ENCODE peak calls at places on chromosomes 7 and 10, in eight cellular contexts. One of them, this sample, is unnamed.

GRCh38 chr7:45239486-45239885 is 81.9 kb downstream of the RAMP3 start:
- DNase-seq in T-helper 9 cell: no peak
- DNase-seq in ureter: no peak
- DNase-seq in AG09319: peak
- DNase-seq in RWPE1: peak
- DNase-seq in stimulated activated CD8-positive, alpha-beta memory T cell treated with anti-CD3 and anti-CD28 coated beads, Interleukin-7, amount 100 ng/mL, for 24 hours: no peak
- DNase-seq in heart left ventricle: no peak
- DNase-seq in NCI-H2029: no peak
- DNase-seq in this sample: peak

GRCh38 chr7:91239171-91239604 is 25.0 kb upstream of the FZD1 start:
- DNase-seq in ureter: no peak
- DNase-seq in heart left ventricle: no peak
- DNase-seq in stimulated activated CD8-positive, alpha-beta memory T cell treated with anti-CD3 and anti-CD28 coated beads, Interleukin-7, amount 100 ng/mL, for 24 hours: no peak
- DNase-seq in AG09319: no peak
- DNase-seq in RWPE1: no peak
- DNase-seq in NCI-H2029: no peak
- DNase-seq in T-helper 9 cell: no peak
- DNase-seq in this sample: peak

GRCh38 chr7:51949726-51950644 is 633.4 kb upstream of the COBL start:
- DNase-seq in AG09319: no peak
- DNase-seq in RWPE1: no peak
- DNase-seq in stimulated activated CD8-positive, alpha-beta memory T cell treated with anti-CD3 and anti-CD28 coated beads, Interleukin-7, amount 100 ng/mL, for 24 hours: no peak
- DNase-seq in ureter: no peak
- DNase-seq in T-helper 9 cell: no peak
- DNase-seq in NCI-H2029: no peak
- DNase-seq in heart left ventricle: no peak
- DNase-seq in this sample: no peak

GRCh38 chr7:139820089-139820488 is 9.0 kb upstream of the TBXAS1 start:
- DNase-seq in stimulated activated CD8-positive, alpha-beta memory T cell treated with anti-CD3 and anti-CD28 coated beads, Interleukin-7, amount 100 ng/mL, for 24 hours: no peak
- DNase-seq in AG09319: no peak
- DNase-seq in RWPE1: peak
- DNase-seq in heart left ventricle: no peak
- DNase-seq in ureter: no peak
- DNase-seq in NCI-H2029: no peak
- DNase-seq in T-helper 9 cell: no peak
- DNase-seq in this sample: peak

GRCh38 chr7:25613912-25614311 is 385.6 kb upstream of the NPVF start:
- DNase-seq in heart left ventricle: no peak
- DNase-seq in ureter: no peak
- DNase-seq in stimulated activated CD8-positive, alpha-beta memory T cell treated with anti-CD3 and anti-CD28 coated beads, Interleukin-7, amount 100 ng/mL, for 24 hours: no peak
- DNase-seq in T-helper 9 cell: no peak
- DNase-seq in AG09319: no peak
- DNase-seq in RWPE1: no peak
- DNase-seq in NCI-H2029: no peak
- DNase-seq in this sample: no peak

GRCh38 chr10:31622993-31623392 is 304.0 kb downstream of the ZEB1 start:
- DNase-seq in T-helper 9 cell: no peak
- DNase-seq in NCI-H2029: no peak
- DNase-seq in heart left ventricle: no peak
- DNase-seq in AG09319: peak
- DNase-seq in RWPE1: no peak
- DNase-seq in ureter: no peak
- DNase-seq in stimulated activated CD8-positive, alpha-beta memory T cell treated with anti-CD3 and anti-CD28 coated beads, Interleukin-7, amount 100 ng/mL, for 24 hours: no peak
- DNase-seq in this sample: no peak

GRCh38 chr7:140384894-140385650 is 13.3 kb downstream of the SLC37A3 start:
- DNase-seq in stimulated activated CD8-positive, alpha-beta memory T cell treated with anti-CD3 and anti-CD28 coated beads, Interleukin-7, amount 100 ng/mL, for 24 hours: no peak
- DNase-seq in ureter: no peak
- DNase-seq in NCI-H2029: no peak
- DNase-seq in AG09319: no peak
- DNase-seq in RWPE1: no peak
- DNase-seq in T-helper 9 cell: no peak
- DNase-seq in heart left ventricle: no peak
- DNase-seq in this sample: peak

GRCh38 chr10:62183857-62184805 is 84.5 kb downstream of the RTKN2 start:
- DNase-seq in stimulated activated CD8-positive, alpha-beta memory T cell treated with anti-CD3 and anti-CD28 coated beads, Interleukin-7, amount 100 ng/mL, for 24 hours: no peak
- DNase-seq in RWPE1: no peak
- DNase-seq in ureter: no peak
- DNase-seq in heart left ventricle: no peak
- DNase-seq in NCI-H2029: peak
- DNase-seq in T-helper 9 cell: no peak
- DNase-seq in AG09319: no peak
- DNase-seq in this sample: peak

GRCh38 chr7:158362912-158363905 is 224.4 kb downstream of the PTPRN2 start:
- DNase-seq in RWPE1: no peak
- DNase-seq in NCI-H2029: no peak
- DNase-seq in AG09319: no peak
- DNase-seq in T-helper 9 cell: no peak
- DNase-seq in ureter: no peak
- DNase-seq in heart left ventricle: no peak
- DNase-seq in stimulated activated CD8-positive, alpha-beta memory T cell treated with anti-CD3 and anti-CD28 coated beads, Interleukin-7, amount 100 ng/mL, for 24 hours: no peak
- DNase-seq in this sample: no peak

GRCh38 chr10:130770018-130770630 is 541.4 kb downstream of the TCERG1L start:
- DNase-seq in heart left ventricle: no peak
- DNase-seq in T-helper 9 cell: no peak
- DNase-seq in RWPE1: no peak
- DNase-seq in AG09319: no peak
- DNase-seq in ureter: no peak
- DNase-seq in stimulated activated CD8-positive, alpha-beta memory T cell treated with anti-CD3 and anti-CD28 coated beads, Interleukin-7, amount 100 ng/mL, for 24 hours: no peak
- DNase-seq in NCI-H2029: no peak
- DNase-seq in this sample: no peak

GRCh38 chr10:35219906-35220890 is 93.6 kb downstream of the CREM start:
- DNase-seq in heart left ventricle: no peak
- DNase-seq in T-helper 9 cell: no peak
- DNase-seq in RWPE1: no peak
- DNase-seq in AG09319: no peak
- DNase-seq in stimulated activated CD8-positive, alpha-beta memory T cell treated with anti-CD3 and anti-CD28 coated beads, Interleukin-7, amount 100 ng/mL, for 24 hours: no peak
- DNase-seq in ureter: no peak
- DNase-seq in NCI-H2029: no peak
- DNase-seq in this sample: no peak

GRCh38 chr10:6202098-6202683 is 541 bp upstream of the PFKFB3 start:
- DNase-seq in heart left ventricle: no peak
- DNase-seq in RWPE1: no peak
- DNase-seq in AG09319: no peak
- DNase-seq in NCI-H2029: no peak
- DNase-seq in stimulated activated CD8-positive, alpha-beta memory T cell treated with anti-CD3 and anti-CD28 coated beads, Interleukin-7, amount 100 ng/mL, for 24 hours: no peak
- DNase-seq in T-helper 9 cell: no peak
- DNase-seq in ureter: no peak
- DNase-seq in this sample: no peak

GRCh38 chr7:29865526-29865925 is 59.2 kb downstream of the WIPF3 start:
- DNase-seq in AG09319: peak
- DNase-seq in heart left ventricle: peak
- DNase-seq in NCI-H2029: no peak
- DNase-seq in RWPE1: peak
- DNase-seq in T-helper 9 cell: no peak
- DNase-seq in ureter: no peak
- DNase-seq in stimulated activated CD8-positive, alpha-beta memory T cell treated with anti-CD3 and anti-CD28 coated beads, Interleukin-7, amount 100 ng/mL, for 24 hours: no peak
- DNase-seq in this sample: peak

GRCh38 chr7:20323587-20323986 is 7.1 kb upstream of the ITGB8 start:
- DNase-seq in ureter: no peak
- DNase-seq in stimulated activated CD8-positive, alpha-beta memory T cell treated with anti-CD3 and anti-CD28 coated beads, Interleukin-7, amount 100 ng/mL, for 24 hours: no peak
- DNase-seq in T-helper 9 cell: no peak
- DNase-seq in heart left ventricle: no peak
- DNase-seq in NCI-H2029: no peak
- DNase-seq in AG09319: no peak
- DNase-seq in RWPE1: no peak
- DNase-seq in this sample: no peak

GRCh38 chr10:14653271-14654161 is 121.2 kb downstream of the FAM107B start:
- DNase-seq in ureter: no peak
- DNase-seq in T-helper 9 cell: no peak
- DNase-seq in RWPE1: peak
- DNase-seq in NCI-H2029: no peak
- DNase-seq in stimulated activated CD8-positive, alpha-beta memory T cell treated with anti-CD3 and anti-CD28 coated beads, Interleukin-7, amount 100 ng/mL, for 24 hours: no peak
- DNase-seq in heart left ventricle: no peak
- DNase-seq in AG09319: peak
- DNase-seq in this sample: peak

GRCh38 chr7:151889406-151890354 is 12.8 kb upstream of the PRKAG2 start:
- DNase-seq in T-helper 9 cell: no peak
- DNase-seq in stimulated activated CD8-positive, alpha-beta memory T cell treated with anti-CD3 and anti-CD28 coated beads, Interleukin-7, amount 100 ng/mL, for 24 hours: no peak
- DNase-seq in heart left ventricle: no peak
- DNase-seq in NCI-H2029: no peak
- DNase-seq in RWPE1: no peak
- DNase-seq in ureter: no peak
- DNase-seq in AG09319: no peak
- DNase-seq in this sample: no peak

GRCh38 chr10:76946268-76946667 is 691.3 kb downstream of the KCNMA1 start:
- DNase-seq in T-helper 9 cell: no peak
- DNase-seq in AG09319: no peak
- DNase-seq in NCI-H2029: no peak
- DNase-seq in RWPE1: no peak
- DNase-seq in heart left ventricle: no peak
- DNase-seq in stimulated activated CD8-positive, alpha-beta memory T cell treated with anti-CD3 and anti-CD28 coated beads, Interleukin-7, amount 100 ng/mL, for 24 hours: no peak
- DNase-seq in ureter: no peak
- DNase-seq in this sample: peak

GRCh38 chr10:7913122-7913872 is 95.0 kb downstream of the TAF3 start:
- DNase-seq in T-helper 9 cell: no peak
- DNase-seq in heart left ventricle: no peak
- DNase-seq in ureter: no peak
- DNase-seq in NCI-H2029: no peak
- DNase-seq in RWPE1: no peak
- DNase-seq in stimulated activated CD8-positive, alpha-beta memory T cell treated with anti-CD3 and anti-CD28 coated beads, Interleukin-7, amount 100 ng/mL, for 24 hours: no peak
- DNase-seq in AG09319: no peak
- DNase-seq in this sample: no peak

GRCh38 chr10:32377458-32378370 is 30.8 kb upstream of the EPC1 start:
- DNase-seq in NCI-H2029: no peak
- DNase-seq in stimulated activated CD8-positive, alpha-beta memory T cell treated with anti-CD3 and anti-CD28 coated beads, Interleukin-7, amount 100 ng/mL, for 24 hours: no peak
- DNase-seq in heart left ventricle: no peak
- DNase-seq in T-helper 9 cell: no peak
- DNase-seq in RWPE1: peak
- DNase-seq in ureter: no peak
- DNase-seq in AG09319: no peak
- DNase-seq in this sample: peak

GRCh38 chr10:12022580-12023257 is 19.9 kb downstream of the UPF2 start:
- DNase-seq in AG09319: no peak
- DNase-seq in RWPE1: no peak
- DNase-seq in T-helper 9 cell: no peak
- DNase-seq in NCI-H2029: no peak
- DNase-seq in ureter: no peak
- DNase-seq in heart left ventricle: no peak
- DNase-seq in stimulated activated CD8-positive, alpha-beta memory T cell treated with anti-CD3 and anti-CD28 coated beads, Interleukin-7, amount 100 ng/mL, for 24 hours: no peak
- DNase-seq in this sample: no peak

GRCh38 chr7:97959046-97959445 is 30.9 kb downstream of the OCM2 start:
- DNase-seq in heart left ventricle: no peak
- DNase-seq in T-helper 9 cell: no peak
- DNase-seq in NCI-H2029: no peak
- DNase-seq in RWPE1: no peak
- DNase-seq in AG09319: no peak
- DNase-seq in stimulated activated CD8-positive, alpha-beta memory T cell treated with anti-CD3 and anti-CD28 coated beads, Interleukin-7, amount 100 ng/mL, for 24 hours: no peak
- DNase-seq in ureter: no peak
- DNase-seq in this sample: no peak

GRCh38 chr10:129832582-129833249 is 131.4 kb downstream of the EBF3 start:
- DNase-seq in ureter: no peak
- DNase-seq in NCI-H2029: no peak
- DNase-seq in RWPE1: no peak
- DNase-seq in T-helper 9 cell: no peak
- DNase-seq in AG09319: no peak
- DNase-seq in heart left ventricle: no peak
- DNase-seq in stimulated activated CD8-positive, alpha-beta memory T cell treated with anti-CD3 and anti-CD28 coated beads, Interleukin-7, amount 100 ng/mL, for 24 hours: no peak
- DNase-seq in this sample: no peak

GRCh38 chr7:6640246-6640721 is 3.2 kb downstream of the ZNF316 start:
- DNase-seq in T-helper 9 cell: no peak
- DNase-seq in RWPE1: no peak
- DNase-seq in AG09319: no peak
- DNase-seq in stimulated activated CD8-positive, alpha-beta memory T cell treated with anti-CD3 and anti-CD28 coated beads, Interleukin-7, amount 100 ng/mL, for 24 hours: no peak
- DNase-seq in heart left ventricle: no peak
- DNase-seq in NCI-H2029: no peak
- DNase-seq in ureter: no peak
- DNase-seq in this sample: peak

GRCh38 chr10:119441151-119441821 is 101.2 kb downstream of the RGS10 start:
- DNase-seq in AG09319: peak
- DNase-seq in ureter: no peak
- DNase-seq in NCI-H2029: no peak
- DNase-seq in T-helper 9 cell: no peak
- DNase-seq in stimulated activated CD8-positive, alpha-beta memory T cell treated with anti-CD3 and anti-CD28 coated beads, Interleukin-7, amount 100 ng/mL, for 24 hours: no peak
- DNase-seq in RWPE1: no peak
- DNase-seq in heart left ventricle: peak
- DNase-seq in this sample: no peak

GRCh38 chr10:132676193-132676891 is 109.6 kb downstream of the NKX6-2 start:
- DNase-seq in NCI-H2029: no peak
- DNase-seq in T-helper 9 cell: no peak
- DNase-seq in heart left ventricle: peak
- DNase-seq in ureter: no peak
- DNase-seq in AG09319: no peak
- DNase-seq in RWPE1: no peak
- DNase-seq in stimulated activated CD8-positive, alpha-beta memory T cell treated with anti-CD3 and anti-CD28 coated beads, Interleukin-7, amount 100 ng/mL, for 24 hours: no peak
- DNase-seq in this sample: no peak

GRCh38 chr10:22334414-22335203 is 10.7 kb upstream of the SPAG6 start:
- DNase-seq in NCI-H2029: no peak
- DNase-seq in heart left ventricle: no peak
- DNase-seq in AG09319: no peak
- DNase-seq in stimulated activated CD8-positive, alpha-beta memory T cell treated with anti-CD3 and anti-CD28 coated beads, Interleukin-7, amount 100 ng/mL, for 24 hours: no peak
- DNase-seq in T-helper 9 cell: no peak
- DNase-seq in ureter: no peak
- DNase-seq in RWPE1: no peak
- DNase-seq in this sample: no peak

GRCh38 chr7:50302486-50303081 is 1.9 kb upstream of the IKZF1 start:
- DNase-seq in ureter: no peak
- DNase-seq in stimulated activated CD8-positive, alpha-beta memory T cell treated with anti-CD3 and anti-CD28 coated beads, Interleukin-7, amount 100 ng/mL, for 24 hours: no peak
- DNase-seq in T-helper 9 cell: no peak
- DNase-seq in NCI-H2029: no peak
- DNase-seq in heart left ventricle: no peak
- DNase-seq in RWPE1: no peak
- DNase-seq in AG09319: no peak
- DNase-seq in this sample: no peak

GRCh38 chr10:121579656-121580055 is 18.6 kb downstream of the FGFR2 start:
- DNase-seq in T-helper 9 cell: no peak
- DNase-seq in stimulated activated CD8-positive, alpha-beta memory T cell treated with anti-CD3 and anti-CD28 coated beads, Interleukin-7, amount 100 ng/mL, for 24 hours: no peak
- DNase-seq in NCI-H2029: no peak
- DNase-seq in heart left ventricle: no peak
- DNase-seq in AG09319: no peak
- DNase-seq in ureter: no peak
- DNase-seq in RWPE1: peak
- DNase-seq in this sample: peak

GRCh38 chr10:22554481-22555182 is 159.7 kb downstream of the PIP4K2A start:
- DNase-seq in NCI-H2029: peak
- DNase-seq in RWPE1: no peak
- DNase-seq in ureter: peak
- DNase-seq in heart left ventricle: peak
- DNase-seq in AG09319: no peak
- DNase-seq in stimulated activated CD8-positive, alpha-beta memory T cell treated with anti-CD3 and anti-CD28 coated beads, Interleukin-7, amount 100 ng/mL, for 24 hours: no peak
- DNase-seq in T-helper 9 cell: no peak
- DNase-seq in this sample: peak

GRCh38 chr7:140645166-140645565 is 4.6 kb upstream of the DENND2A start:
- DNase-seq in heart left ventricle: no peak
- DNase-seq in ureter: no peak
- DNase-seq in NCI-H2029: no peak
- DNase-seq in T-helper 9 cell: no peak
- DNase-seq in RWPE1: no peak
- DNase-seq in AG09319: no peak
- DNase-seq in stimulated activated CD8-positive, alpha-beta memory T cell treated with anti-CD3 and anti-CD28 coated beads, Interleukin-7, amount 100 ng/mL, for 24 hours: no peak
- DNase-seq in this sample: no peak

GRCh38 chr7:70484255-70484654 is 647.7 kb upstream of the GALNT17 start:
- DNase-seq in ureter: no peak
- DNase-seq in stimulated activated CD8-positive, alpha-beta memory T cell treated with anti-CD3 and anti-CD28 coated beads, Interleukin-7, amount 100 ng/mL, for 24 hours: no peak
- DNase-seq in T-helper 9 cell: no peak
- DNase-seq in heart left ventricle: no peak
- DNase-seq in NCI-H2029: no peak
- DNase-seq in RWPE1: no peak
- DNase-seq in AG09319: no peak
- DNase-seq in this sample: no peak

GRCh38 chr7:37558320-37558719 is 109.7 kb upstream of the ELMO1 start:
- DNase-seq in RWPE1: no peak
- DNase-seq in AG09319: no peak
- DNase-seq in ureter: no peak
- DNase-seq in T-helper 9 cell: no peak
- DNase-seq in heart left ventricle: no peak
- DNase-seq in stimulated activated CD8-positive, alpha-beta memory T cell treated with anti-CD3 and anti-CD28 coated beads, Interleukin-7, amount 100 ng/mL, for 24 hours: no peak
- DNase-seq in NCI-H2029: no peak
- DNase-seq in this sample: no peak

GRCh38 chr10:34756584-34756983 is 58.5 kb downstream of the PARD3 start:
- DNase-seq in ureter: no peak
- DNase-seq in stimulated activated CD8-positive, alpha-beta memory T cell treated with anti-CD3 and anti-CD28 coated beads, Interleukin-7, amount 100 ng/mL, for 24 hours: no peak
- DNase-seq in RWPE1: no peak
- DNase-seq in NCI-H2029: no peak
- DNase-seq in heart left ventricle: no peak
- DNase-seq in T-helper 9 cell: no peak
- DNase-seq in AG09319: no peak
- DNase-seq in this sample: no peak